ENCODE peak calls at places on chromosomes 12 and 14, in six cellular contexts. M is BE2C, O is cerebellum, L is NCI-H510A treated with DMSO at 0.1 percent for 48 hours, S is T-helper 17 cell, P is GM04504. R is an unnamed sample.
A peak's percentile ranks its signal among the peaks of the same experiment; 100 is the strongest.

GRCh38 chr12:55996715-55997534 is at the start of gene SUOX:
- DNase-seq in M (peak; percentile 96), P (peak; percentile 92), S (no peak), O (peak; percentile 100), L (peak; percentile 93), R (no peak)

GRCh38 chr12:2035421-2036080 is 17.2 kb upstream of the CACNA1C start:
- DNase-seq in M (no peak), S (no peak), L (no peak), P (no peak), O (no peak), R (no peak)

GRCh38 chr12:70052931-70053497 is 190.2 kb upstream of the CNOT2 start:
- DNase-seq in M (no peak), O (no peak), P (peak; percentile 33), S (no peak), L (no peak), R (no peak)

GRCh38 chr14:59483360-59483759 is 848 bp downstream of the L3HYPDH start:
- DNase-seq in P (no peak), L (peak; percentile 44), M (no peak), S (no peak), O (peak; percentile 30), R (no peak)

GRCh38 chr12:121809712-121810116 is 5.9 kb downstream of the SETD1B start:
- DNase-seq in L (no peak), O (no peak), S (no peak), M (no peak), P (no peak), R (no peak)

GRCh38 chr14:85764809-85765208 is 234.9 kb downstream of the FLRT2 start:
- DNase-seq in L (no peak), O (no peak), S (no peak), M (no peak), P (no peak), R (no peak)

GRCh38 chr12:95836185-95836609 is 22.6 kb upstream of the SNRPF start:
- DNase-seq in P (no peak), M (no peak), S (no peak), L (no peak), O (no peak), R (no peak)

GRCh38 chr12:50074936-50075807 is 10.0 kb upstream of the SMARCD1 start:
- DNase-seq in M (peak; percentile 87), L (peak; percentile 83), O (peak; percentile 90), S (peak; percentile 68), P (no peak), R (peak; percentile 52)

GRCh38 chr12:10618338-10618987 is 5.1 kb upstream of the MAGOHB start:
- DNase-seq in M (no peak), P (peak; percentile 64), L (no peak), O (no peak), S (no peak), R (no peak)

GRCh38 chr12:87930033-87930432 is 99.2 kb downstream of the C12orf50 start:
- DNase-seq in M (no peak), S (no peak), O (no peak), P (peak; percentile 12), L (no peak), R (no peak)

GRCh38 chr12:25313591-25313990 is 62.9 kb upstream of the KRAS start:
- DNase-seq in O (no peak), M (no peak), L (no peak), S (no peak), P (no peak), R (no peak)

GRCh38 chr14:53515264-53515663 is 362.1 kb upstream of the DDHD1 start:
- DNase-seq in O (no peak), L (no peak), S (no peak), P (no peak), M (no peak), R (no peak)

GRCh38 chr14:103056322-103057027 is 874 bp downstream of the CDC42BPB start:
- DNase-seq in O (no peak), S (no peak), L (peak; percentile 23), P (peak; percentile 38), M (peak; percentile 91), R (no peak)

GRCh38 chr14:102903889-102904512 is 18.5 kb upstream of the AMN start:
- DNase-seq in P (no peak), L (no peak), M (no peak), S (no peak), O (no peak), R (no peak)